ENCODE peak calls at places on chromosomes 6 and 20, in seven cellular contexts. E is CD8-positive, alpha-beta T cell; P is tibial artery; V is H9; D is esophagus muscularis mucosa; R is A549; G is hepatocyte. C is an unnamed sample.
A peak's percentile ranks its signal among the peaks of the same experiment; 100 is the strongest.

GRCh38 chr6:64985726-64986125 is 721.3 kb downstream of the EYS start:
- DNase-seq in E (no peak), P (no peak), V (no peak), D (no peak), R (no peak), G (no peak), C (no peak)

GRCh38 chr6:12137480-12137879 is 125.4 kb downstream of the HIVEP1 start:
- DNase-seq in E (no peak), P (no peak), V (no peak), D (no peak), R (peak; percentile 65), G (peak; percentile 33), C (peak; percentile 74)

GRCh38 chr6:75196051-75196743 is 9.7 kb downstream of the COL12A1 start:
- DNase-seq in E (no peak), P (no peak), V (no peak), D (no peak), R (no peak), G (no peak), C (no peak)

GRCh38 chr6:109255946-109256628 is 126.2 kb downstream of the CD164 start:
- DNase-seq in E (no peak), P (no peak), V (no peak), D (peak; percentile 42), R (no peak), G (no peak), C (no peak)

GRCh38 chr6:98833101-98834059 is 994 bp upstream of the POU3F2 start:
- DNase-seq in E (no peak), P (peak; percentile 69), V (peak; percentile 66), D (no peak), R (peak; percentile 56), G (peak; percentile 57), C (no peak)

GRCh38 chr6:132693478-132693877 is 20.4 kb downstream of the VNN1 start:
- DNase-seq in E (no peak), P (no peak), V (no peak), D (no peak), R (no peak), G (no peak), C (no peak)

GRCh38 chr6:70860044-70860443 is 96.8 kb downstream of the B3GAT2 start:
- DNase-seq in E (no peak), P (no peak), V (no peak), D (no peak), R (no peak), G (no peak), C (no peak)

GRCh38 chr6:134240664-134241431 is 77.1 kb downstream of the SGK1 start:
- DNase-seq in E (peak; percentile 63), P (peak; percentile 75), V (no peak), D (no peak), R (no peak), G (no peak), C (peak; percentile 39)

GRCh38 chr6:113182370-113183141 is 674.6 kb upstream of the MARCKS start:
- DNase-seq in E (no peak), P (no peak), V (no peak), D (no peak), R (peak; percentile 6), G (no peak), C (no peak)

GRCh38 chr6:36678488-36679042 is at the start of gene CDKN1A:
- DNase-seq in E (peak; percentile 28), P (peak; percentile 98), V (peak; percentile 81), D (peak; percentile 96), R (peak; percentile 86), G (peak; percentile 97), C (peak; percentile 97)

GRCh38 chr6:148800535-148800934 is 53.7 kb downstream of the UST start:
- DNase-seq in E (no peak), P (no peak), V (no peak), D (no peak), R (no peak), G (no peak), C (no peak)

GRCh38 chr6:44932651-44933091 is 395.5 kb upstream of the RUNX2 start:
- DNase-seq in E (peak; percentile 44), P (no peak), V (no peak), D (no peak), R (no peak), G (no peak), C (no peak)

GRCh38 chr6:36769161-36769675 is 70.0 kb downstream of the CPNE5 start:
- DNase-seq in E (no peak), P (no peak), V (no peak), D (no peak), R (no peak), G (no peak), C (no peak)

GRCh38 chr6:106155219-106155830 is 69.2 kb downstream of the PRDM1 start:
- DNase-seq in E (no peak), P (no peak), V (no peak), D (no peak), R (no peak), G (no peak), C (peak; percentile 25)

GRCh38 chr20:11483697-11484096 is 434.0 kb upstream of the BTBD3 start:
- DNase-seq in E (no peak), P (no peak), V (no peak), D (no peak), R (no peak), G (no peak), C (no peak)

DNA sequence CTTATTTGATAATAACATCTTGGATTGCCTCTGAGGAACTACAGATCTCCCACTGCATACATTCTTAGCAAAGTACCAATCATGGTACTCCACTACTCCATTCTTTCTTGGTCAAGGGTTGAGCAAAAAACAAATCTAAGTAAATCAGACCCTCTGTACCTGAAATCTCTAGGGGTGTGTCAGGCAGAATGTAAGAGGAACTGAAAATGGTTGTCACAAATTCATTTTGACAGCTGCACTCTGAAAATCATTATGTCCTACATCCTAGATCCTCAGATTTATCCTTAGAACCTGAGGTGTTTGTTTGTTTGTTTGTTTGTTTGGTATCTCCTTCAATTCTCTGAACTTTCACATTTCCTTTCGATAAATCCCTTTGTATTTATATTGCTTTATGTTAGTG is 433.2 kb upstream of the BTBD3 start:
- DNase-seq in E (no peak), P (no peak), V (no peak), D (no peak), R (no peak), G (no peak), C (no peak)
- TF ChIP-seq CTCF in E (no peak), P (no peak), V (no peak), D (no peak), R (no peak), G (no peak), C (no peak)

GRCh38 chr20:1391640-1392442 is 1.0 kb downstream of the FKBP1A start:
- DNase-seq in E (no peak), P (no peak), V (peak; percentile 62), D (peak; percentile 85), R (no peak), G (peak; percentile 30), C (no peak)

GRCh38 chr20:1388706-1389483 is 4.0 kb downstream of the FKBP1A start:
- DNase-seq in E (no peak), P (no peak), V (no peak), D (no peak), R (no peak), G (no peak), C (no peak)

GRCh38 chr20:1388253-1388652 is 4.6 kb downstream of the FKBP1A start:
- DNase-seq in E (no peak), P (no peak), V (no peak), D (no peak), R (no peak), G (no peak), C (no peak)

GRCh38 chr20:1390552-1391403 is 2.1 kb downstream of the FKBP1A start:
- DNase-seq in E (no peak), P (no peak), V (no peak), D (peak; percentile 72), R (no peak), G (no peak), C (no peak)

DNA sequence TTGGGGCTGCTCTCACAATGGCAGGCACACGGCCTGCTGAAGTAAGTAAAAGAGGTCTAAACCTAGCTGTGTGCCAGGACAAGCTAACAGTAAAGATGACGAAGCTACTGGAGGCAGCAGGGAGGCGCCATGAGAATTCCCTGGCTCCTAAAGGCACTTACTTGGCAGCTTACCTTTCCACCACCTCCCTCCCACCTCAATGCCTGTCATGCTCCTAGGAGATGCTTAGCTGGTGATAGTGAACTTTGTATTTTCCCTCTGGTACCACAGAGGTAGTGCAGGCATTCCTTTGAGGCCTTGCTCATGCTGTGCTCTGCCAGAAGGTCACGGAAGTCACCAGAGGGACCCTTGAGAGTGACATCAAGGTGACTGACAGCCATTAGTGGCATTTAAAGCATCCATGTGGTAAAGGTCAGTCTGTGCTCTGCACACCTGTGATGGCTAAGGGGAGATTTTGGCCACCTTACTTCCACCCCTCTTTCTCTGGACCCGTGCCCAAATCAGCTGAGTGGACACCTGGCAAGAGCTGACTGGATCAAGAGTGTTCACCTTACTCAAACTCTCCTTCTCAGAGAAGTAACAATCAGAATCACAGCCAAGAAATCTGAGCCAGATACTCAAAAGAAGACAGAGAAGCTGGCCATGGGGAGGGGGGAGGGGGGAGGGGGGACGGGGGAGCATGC is 3.0 kb downstream of the FKBP1A start:
- DNase-seq in E (no peak), P (no peak), V (no peak), D (peak; percentile 83), R (no peak), G (no peak), C (no peak)
- H3K4me1 ChIP-seq in E (peaks cover 78% of the 10 kb centered on the region), P (no peaks in the 10 kb centered on the region), V (peaks cover 19% of the 10 kb centered on the region), D (peaks cover 81% of the 10 kb centered on the region), R (peaks cover 27% of the 10 kb centered on the region), G (peaks cover 26% of the 10 kb centered on the region), C (peaks cover 65% of the 10 kb centered on the region)

DNA sequence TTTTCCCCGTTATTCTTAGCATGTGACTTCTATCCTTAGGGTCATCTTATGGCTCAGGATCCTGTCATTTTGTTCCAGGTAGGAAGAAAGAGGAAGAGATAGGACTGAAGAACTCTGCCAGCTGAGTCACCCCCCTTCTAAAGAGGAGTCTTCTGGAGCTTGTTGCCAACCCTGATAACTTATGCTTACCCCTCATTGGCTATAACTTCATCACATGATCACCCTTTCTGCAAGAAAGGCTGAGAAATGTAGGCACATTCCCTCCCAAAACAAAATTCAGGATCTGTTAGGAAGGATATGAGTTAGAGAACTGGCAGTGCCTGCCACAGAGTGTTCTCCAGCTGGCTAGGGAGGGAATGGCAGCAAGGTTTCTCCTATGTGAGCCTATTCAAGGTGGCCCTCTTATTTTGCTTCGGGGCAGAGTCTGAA is 35.6 kb downstream of the ARFGEF2 start:
- DNase-seq in E (no peak), P (no peak), V (no peak), D (no peak), R (no peak), G (no peak), C (no peak)
- TF ChIP-seq CTCF in E (no peak), P (no peak), V (no peak), D (no peak), R (no peak), G (no peak), C (no peak)

GRCh38 chr6:8059129-8059528 is 5.1 kb downstream of the BLOC1S5 start:
- DNase-seq in E (no peak), P (no peak), V (no peak), D (no peak), R (peak; percentile 25), G (peak; percentile 30), C (no peak)

GRCh38 chr6:8054276-8054675 is 9.9 kb downstream of the BLOC1S5 start:
- DNase-seq in E (no peak), P (no peak), V (no peak), D (no peak), R (no peak), G (no peak), C (no peak)

GRCh38 chr6:8057263-8057662 is 6.9 kb downstream of the BLOC1S5 start:
- DNase-seq in E (no peak), P (no peak), V (no peak), D (no peak), R (no peak), G (no peak), C (no peak)

GRCh38 chr6:8060346-8060745 is 3.8 kb downstream of the BLOC1S5 start:
- DNase-seq in E (no peak), P (no peak), V (no peak), D (no peak), R (no peak), G (no peak), C (no peak)

GRCh38 chr6:8057793-8058192 is 6.4 kb downstream of the BLOC1S5 start:
- DNase-seq in E (no peak), P (no peak), V (no peak), D (no peak), R (no peak), G (no peak), C (no peak)
- H3K4me1 ChIP-seq in E (no peaks in the 10 kb centered on the region), P (no peaks in the 10 kb centered on the region), V (no peaks in the 10 kb centered on the region), D (peaks cover 6% of the 10 kb centered on the region), R (no peaks in the 10 kb centered on the region), G (peaks cover under 1% of the 10 kb centered on the region), C (no peaks in the 10 kb centered on the region)